ENCODE peak calls at places on chromosomes 6 and 20, in five cellular contexts. P is lung, L is AG09319, H is progenitor cell of endocrine pancreas, V is breast epithelium. E is an unnamed sample.

GRCh38 chr20:50804453-50805348 is 9.8 kb downstream of the BCAS4 start:
- DNase-seq in P (no peak), L (no peak), H (no peak), V (no peak), E (no peak)

GRCh38 chr6:137402143-137402542 is 92.1 kb downstream of the OLIG3 start:
- DNase-seq in P (no peak), L (no peak), H (no peak), V (no peak), E (no peak)

GRCh38 chr20:35223941-35224340 is 2.5 kb upstream of the MMP24 start:
- DNase-seq in P (no peak), L (no peak), H (no peak), V (no peak), E (no peak)

GRCh38 chr20:54645445-54646155 is 170.2 kb downstream of the DOK5 start:
- DNase-seq in P (no peak), L (no peak), H (no peak), V (no peak), E (no peak)

GRCh38 chr6:150176152-150176551 is 33.3 kb downstream of the PPP1R14C start:
- DNase-seq in P (no peak), L (no peak), H (no peak), V (peak), E (no peak)

GRCh38 chr20:4415281-4415680 is 306.4 kb upstream of the PRND start:
- DNase-seq in P (peak), L (no peak), H (no peak), V (no peak), E (no peak)

GRCh38 chr20:32336918-32337347 is 21.2 kb upstream of the ASXL1 start:
- DNase-seq in P (no peak), L (no peak), H (no peak), V (no peak), E (no peak)

GRCh38 chr20:3045042-3045815 is 623 bp upstream of the MRPS26 start:
- DNase-seq in P (no peak), L (no peak), H (no peak), V (peak), E (peak)

GRCh38 chr20:64216036-64216435 is 39.5 kb upstream of the PCMTD2 start:
- DNase-seq in P (no peak), L (no peak), H (no peak), V (peak), E (no peak)

GRCh38 chr6:73929421-73929820 is 233.4 kb downstream of the CD109 start:
- DNase-seq in P (no peak), L (no peak), H (no peak), V (no peak), E (no peak)

GRCh38 chr20:11544029-11544678 is 373.5 kb upstream of the BTBD3 start:
- DNase-seq in P (no peak), L (peak), H (peak), V (no peak), E (peak)

GRCh38 chr20:18388860-18389259 is 78.0 kb downstream of the DZANK1 start:
- DNase-seq in P (no peak), L (no peak), H (no peak), V (no peak), E (peak)

GRCh38 chr6:37218061-37218460 is 39.5 kb upstream of the TBC1D22B start:
- DNase-seq in P (no peak), L (no peak), H (no peak), V (no peak), E (no peak)

GRCh38 chr6:36968266-36968977 is 13.9 kb downstream of the PI16 start:
- DNase-seq in P (no peak), L (no peak), H (no peak), V (no peak), E (no peak)

GRCh38 chr6:165899592-165899991 is 236.6 kb upstream of the PDE10A start:
- DNase-seq in P (no peak), L (no peak), H (no peak), V (no peak), E (no peak)

GRCh38 chr6:31622678-31623077 is 2.2 kb downstream of the PRRC2A start:
- DNase-seq in P (peak), L (no peak), H (no peak), V (peak), E (no peak)

GRCh38 chr6:7051780-7052440 is 55.9 kb upstream of the RREB1 start:
- DNase-seq in P (peak), L (no peak), H (peak), V (no peak), E (no peak)

GRCh38 chr20:36499211-36499610 is 42.1 kb upstream of the MYL9 start:
- DNase-seq in P (no peak), L (no peak), H (no peak), V (no peak), E (no peak)

GRCh38 chr6:66735106-66735890 is 1028.3 kb upstream of the EYS start:
- DNase-seq in P (no peak), L (no peak), H (no peak), V (no peak), E (no peak)

GRCh38 chr6:122033564-122034181 is 365.8 kb upstream of the HSF2 start:
- DNase-seq in P (no peak), L (peak), H (no peak), V (no peak), E (peak)

GRCh38 chr20:63688234-63689045 is 8.0 kb upstream of the TNFRSF6B start:
- DNase-seq in P (no peak), L (no peak), H (no peak), V (no peak), E (no peak)

GRCh38 chr6:147216915-147217314 is 12.7 kb downstream of the STXBP5 start:
- DNase-seq in P (no peak), L (no peak), H (no peak), V (no peak), E (no peak)

GRCh38 chr20:56588996-56589395 is 40.1 kb upstream of the TFAP2C start:
- DNase-seq in P (no peak), L (no peak), H (no peak), V (no peak), E (no peak)

GRCh38 chr6:90765491-90765890 is 178.6 kb upstream of the MAP3K7 start:
- DNase-seq in P (no peak), L (no peak), H (no peak), V (no peak), E (no peak)

GRCh38 chr6:93624408-93624807 is 205.0 kb upstream of the EPHA7 start:
- DNase-seq in P (no peak), L (no peak), H (no peak), V (no peak), E (no peak)

GRCh38 chr20:41178495-41178894 is 41.2 kb downstream of the PLCG1 start:
- DNase-seq in P (no peak), L (no peak), H (peak), V (peak), E (no peak)

GRCh38 chr6:112231609-112232060 is 22.7 kb downstream of the LAMA4 start:
- DNase-seq in P (no peak), L (no peak), H (no peak), V (no peak), E (no peak)

GRCh38 chr6:30656513-30656912 is 9.6 kb downstream of the C6orf136 start:
- DNase-seq in P (no peak), L (no peak), H (no peak), V (no peak), E (no peak)

GRCh38 chr6:165045631-165046030 is 263.8 kb downstream of the C6orf118 start:
- DNase-seq in P (no peak), L (no peak), H (no peak), V (no peak), E (no peak)

GRCh38 chr20:63224272-63225081 is 8.5 kb upstream of the YTHDF1 start:
- DNase-seq in P (no peak), L (no peak), H (no peak), V (no peak), E (peak)

GRCh38 chr6:7129784-7130569 is 22.2 kb downstream of the RREB1 start:
- DNase-seq in P (peak), L (no peak), H (no peak), V (no peak), E (no peak)

GRCh38 chr20:62741191-62741676 is 32.6 kb downstream of the NTSR1 start:
- DNase-seq in P (no peak), L (no peak), H (no peak), V (no peak), E (no peak)

GRCh38 chr6:130500693-130501092 is 134.9 kb downstream of the TMEM200A start:
- DNase-seq in P (no peak), L (peak), H (no peak), V (no peak), E (peak)